ENCODE peak calls at places on chromosomes 4 and X, in seven cellular contexts. S, D, Y, I, W, B and T are unnamed samples.
A peak's percentile ranks its signal among the peaks of the same experiment; 100 is the strongest.

GRCh38 chr4:10161146-10161545 is 44.5 kb upstream of the WDR1 start:
- DNase-seq in S (no peak), D (peak; percentile 55), Y (no peak), I (no peak), W (no peak), B (no peak), T (no peak)

GRCh38 chrX:5646818-5647217 is 581.8 kb downstream of the NLGN4X start:
- DNase-seq in S (no peak), D (no peak), Y (no peak), I (no peak), W (peak; percentile 67), B (no peak), T (no peak)

GRCh38 chrX:47991263-47992092 is 12.3 kb downstream of the ZNF182 start:
- DNase-seq in S (no peak), D (peak; percentile 7), Y (no peak), I (peak; percentile 3), W (no peak), B (no peak), T (no peak)

GRCh38 chr4:7698586-7698985 is 241.1 kb downstream of the AFAP1 start:
- DNase-seq in S (no peak), D (peak; percentile 30), Y (no peak), I (no peak), W (no peak), B (no peak), T (no peak)

GRCh38 chr4:124044867-124045266 is 648.3 kb downstream of the SPRY1 start:
- DNase-seq in S (no peak), D (no peak), Y (no peak), I (no peak), W (no peak), B (no peak), T (no peak)

GRCh38 chr4:52376107-52376704 is 282.9 kb downstream of the USP46 start:
- DNase-seq in S (no peak), D (peak; percentile 77), Y (no peak), I (no peak), W (no peak), B (peak; percentile 47), T (peak; percentile 66)

GRCh38 chr4:78644744-78645330 is 93.3 kb downstream of the ANXA3 start:
- DNase-seq in S (peak; percentile 74), D (peak; percentile 87), Y (peak; percentile 24), I (peak; percentile 42), W (no peak), B (peak; percentile 20), T (no peak)

GRCh38 chrX:120358687-120359086 is 3.2 kb upstream of the ATP1B4 start:
- DNase-seq in S (no peak), D (peak; percentile 2), Y (no peak), I (no peak), W (no peak), B (no peak), T (no peak)

GRCh38 chr4:2336659-2337058 is 74.8 kb upstream of the MXD4 start:
- DNase-seq in S (no peak), D (no peak), Y (no peak), I (no peak), W (no peak), B (no peak), T (no peak)